ENCODE peak calls at places on chromosomes 11 and 22, in eight cellular contexts. J is ovary, Z is tibial nerve, K is transverse colon, M is A549, I is H1, P is K562, D is stomach. T is an unnamed sample.

GRCh38 chr11:62497132-62497915 is 49.3 kb downstream of the AHNAK start:
- DNase-seq in J (no peak), Z (no peak), K (peak; percentile 62), M (peak; percentile 75), I (no peak), P (peak; percentile 38), D (peak; percentile 28), T (no peak)

GRCh38 chr22:46591890-46592289 is 28.3 kb upstream of the GRAMD4 start:
- DNase-seq in J (no peak), Z (no peak), K (no peak), M (no peak), I (no peak), P (no peak), D (no peak), T (no peak)

GRCh38 chr11:126140106-126140931 is 71.1 kb downstream of the RPUSD4 start:
- DNase-seq in J (no peak), Z (no peak), K (no peak), M (no peak), I (no peak), P (no peak), D (no peak), T (no peak)

GRCh38 chr11:91066648-91067047 is 843.8 kb upstream of the CHORDC1 start:
- DNase-seq in J (no peak), Z (no peak), K (no peak), M (no peak), I (no peak), P (no peak), D (no peak), T (no peak)

GRCh38 chr11:60871378-60872061 is 4.2 kb downstream of the ZP1 start:
- DNase-seq in J (no peak), Z (no peak), K (no peak), M (no peak), I (no peak), P (no peak), D (peak; percentile 16), T (no peak)

GRCh38 chr11:72969894-72970335 is 155.7 kb downstream of the ATG16L2 start:
- DNase-seq in J (no peak), Z (no peak), K (no peak), M (no peak), I (no peak), P (peak; percentile 9), D (no peak), T (no peak)

GRCh38 chr11:123187670-123188507 is 7.2 kb downstream of the CLMP start:
- DNase-seq in J (no peak), Z (no peak), K (no peak), M (no peak), I (no peak), P (no peak), D (no peak), T (no peak)

GRCh38 chr11:119100246-119100959 is 1.2 kb downstream of the DPAGT1 start:
- DNase-seq in J (no peak), Z (no peak), K (no peak), M (peak; percentile 50), I (no peak), P (peak; percentile 64), D (no peak), T (no peak)

GRCh38 chr11:78651923-78652602 is 77.4 kb upstream of the NARS2 start:
- DNase-seq in J (no peak), Z (no peak), K (no peak), M (no peak), I (peak; percentile 28), P (no peak), D (no peak), T (no peak)

GRCh38 chr11:3130269-3131071 is 34.6 kb downstream of the OSBPL5 start:
- DNase-seq in J (no peak), Z (no peak), K (no peak), M (no peak), I (no peak), P (no peak), D (no peak), T (peak; percentile 67)

GRCh38 chr22:44918166-44918924 is 91.5 kb downstream of the PHF21B start:
- DNase-seq in J (no peak), Z (no peak), K (no peak), M (no peak), I (no peak), P (no peak), D (no peak), T (peak; percentile 77)

GRCh38 chr11:66068923-66069714 is 953 bp upstream of the PACS1 start:
- DNase-seq in J (peak; percentile 58), Z (peak; percentile 28), K (peak; percentile 42), M (peak; percentile 77), I (peak; percentile 48), P (peak; percentile 49), D (peak; percentile 58), T (no peak)

GRCh38 chr22:49892226-49892899 is 25.9 kb downstream of the ALG12 start:
- DNase-seq in J (no peak), Z (no peak), K (no peak), M (no peak), I (no peak), P (no peak), D (no peak), T (no peak)

GRCh38 chr11:114738954-114739353 is 60.6 kb downstream of the NXPE2 start:
- DNase-seq in J (no peak), Z (peak; percentile 14), K (peak; percentile 68), M (peak; percentile 4), I (peak; percentile 64), P (peak; percentile 54), D (peak; percentile 51), T (no peak)

GRCh38 chr11:67640021-67640757 is 626 bp upstream of the TBX10 start:
- DNase-seq in J (peak; percentile 43), Z (peak; percentile 59), K (peak; percentile 78), M (peak; percentile 77), I (peak; percentile 89), P (peak; percentile 80), D (peak; percentile 79), T (peak; percentile 78)

GRCh38 chr11:44825058-44825795 is 98.5 kb downstream of the TSPAN18 start:
- DNase-seq in J (no peak), Z (no peak), K (no peak), M (no peak), I (no peak), P (no peak), D (no peak), T (no peak)

GRCh38 chr11:75715688-75716087 is 1.9 kb upstream of the MOGAT2 start:
- DNase-seq in J (no peak), Z (no peak), K (no peak), M (no peak), I (no peak), P (no peak), D (no peak), T (no peak)

GRCh38 chr11:123448798-123449197 is 18.7 kb downstream of the GRAMD1B start:
- DNase-seq in J (no peak), Z (no peak), K (no peak), M (no peak), I (no peak), P (no peak), D (no peak), T (no peak)

GRCh38 chr11:4610258-4610935 is 2.4 kb upstream of the TRIM68 start:
- DNase-seq in J (no peak), Z (no peak), K (no peak), M (no peak), I (no peak), P (no peak), D (no peak), T (no peak)

GRCh38 chr11:13487661-13488030 is 8.2 kb downstream of the PTH start:
- DNase-seq in J (no peak), Z (no peak), K (no peak), M (peak; percentile 49), I (peak; percentile 49), P (peak; percentile 52), D (no peak), T (no peak)
- TF ChIP-seq CTCF in J (no peak), Z (no peak), K (no peak), M (no peak), I (peak; percentile 81), P (no peak), D (no peak), T (no peak)

DNA sequence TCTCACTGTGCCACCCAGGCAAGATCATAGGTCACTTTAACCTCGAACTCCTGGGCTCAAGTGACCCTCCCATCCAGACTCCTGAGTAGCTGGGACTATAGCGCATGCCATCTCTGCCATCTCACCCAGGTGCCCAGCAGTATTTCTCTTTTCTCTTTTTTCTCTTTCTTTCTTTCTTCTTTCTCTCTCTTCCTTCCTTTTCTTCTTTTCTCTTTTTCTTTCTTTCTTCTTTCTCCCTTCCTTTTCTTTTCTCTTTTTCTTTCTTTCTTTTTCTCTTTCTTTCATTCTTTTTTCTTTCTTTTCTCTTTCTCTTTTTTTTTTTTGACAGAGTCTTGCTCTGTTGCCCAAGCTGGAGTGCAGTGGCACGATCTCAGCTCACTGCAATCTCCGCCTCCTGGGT is 13.5 kb downstream of the RFPL1 start:
- DNase-seq in J (no peak), Z (no peak), K (no peak), M (no peak), I (no peak), P (no peak), D (no peak), T (no peak)
- TF ChIP-seq EP300 in J (no peak), Z (no peak), K (no peak), M (no peak), I (no peak), P (no peak), D (no peak), T (no peak)

DNA sequence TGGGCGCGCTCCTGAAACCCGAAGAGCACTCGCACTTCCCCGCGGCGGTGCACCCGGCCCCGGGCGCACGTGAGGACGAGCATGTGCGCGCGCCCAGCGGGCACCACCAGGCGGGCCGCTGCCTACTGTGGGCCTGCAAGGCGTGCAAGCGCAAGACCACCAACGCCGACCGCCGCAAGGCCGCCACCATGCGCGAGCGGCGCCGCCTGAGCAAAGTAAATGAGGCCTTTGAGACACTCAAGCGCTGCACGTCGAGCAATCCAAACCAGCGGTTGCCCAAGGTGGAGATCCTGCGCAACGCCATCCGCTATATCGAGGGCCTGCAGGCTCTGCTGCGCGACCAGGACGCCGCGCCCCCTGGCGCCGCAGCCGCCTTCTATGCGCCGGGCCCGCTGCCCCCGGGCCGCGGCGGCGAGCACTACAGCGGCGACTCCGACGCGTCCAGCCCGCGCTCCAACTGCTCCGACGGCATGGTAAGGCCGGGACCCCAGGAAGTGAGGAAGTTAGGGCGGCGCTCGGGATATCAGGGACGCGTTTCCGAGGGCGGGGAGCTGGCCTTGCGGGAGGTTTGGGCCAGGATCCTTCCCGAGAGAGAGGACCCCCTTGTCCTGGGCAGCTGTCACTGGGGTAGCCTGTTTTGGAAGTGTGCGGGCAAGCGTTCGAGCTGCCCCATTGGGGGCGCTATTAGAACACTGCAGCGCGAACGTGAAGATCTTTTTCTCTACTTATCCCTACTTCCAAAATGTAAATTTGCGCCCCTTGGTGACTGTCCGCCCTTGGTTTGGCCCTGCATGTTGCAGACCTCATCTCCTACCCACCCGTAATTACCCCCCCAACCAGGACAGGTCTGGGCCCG is 797 bp downstream of the MYOD1 start:
- DNase-seq in J (no peak), Z (no peak), K (no peak), M (no peak), I (peak; percentile 81), P (no peak), D (no peak), T (no peak)
- TF ChIP-seq CTCF in J (no peak), Z (no peak), K (no peak), M (peak; percentile 12), I (peak; percentile 46), P (no peak), D (no peak), T (no peak)

DNA sequence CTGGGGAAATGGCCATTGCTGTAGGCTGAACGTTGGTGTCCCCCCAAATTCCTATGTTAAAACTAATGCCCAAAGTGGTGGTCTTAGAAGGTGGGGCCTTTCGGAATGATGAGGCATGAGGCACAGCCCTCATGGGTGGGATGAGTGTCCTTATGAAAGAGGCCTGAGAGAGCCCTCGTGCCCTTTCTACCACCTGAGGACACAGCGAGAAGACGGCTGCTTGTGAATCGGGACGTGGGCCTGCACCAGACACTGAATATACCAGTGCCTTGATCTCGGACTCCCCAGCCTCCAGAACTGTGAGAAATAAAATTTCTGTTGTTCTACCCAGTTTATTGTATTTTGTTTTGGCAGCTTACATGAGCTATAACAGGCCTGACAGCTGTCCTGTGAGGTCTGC is 162.9 kb upstream of the B3GAT1 start:
- DNase-seq in J (no peak), Z (no peak), K (no peak), M (no peak), I (no peak), P (no peak), D (no peak), T (no peak)
- TF ChIP-seq EP300 in J (no peak), Z (no peak), K (no peak), M (no peak), I (no peak), P (no peak), D (no peak), T (no peak)

T was measured in suprapubic skin.